ENCODE peak calls at places on chromosomes 4 and X, in six cellular contexts. T, A, M, D, J and E are unnamed samples. For H3K9me3 and H3K4me1, the result is how much of the 10 kb centered on the place peaks cover.

GRCh38 chr4:110586137-110586850 is 36.6 kb downstream of the PITX2 start:
- DNase-seq in T (no peak), A (peak), M (no peak), D (no peak), J (no peak), E (no peak)

GRCh38 chr4:15506464-15506863 is 36.8 kb downstream of the CC2D2A start:
- DNase-seq in T (no peak), A (peak), M (no peak), D (no peak), J (no peak), E (no peak)

GRCh38 chrX:108209006-108209554 is 117.5 kb downstream of the ATG4A start:
- DNase-seq in T (no peak), A (no peak), M (no peak), D (no peak), J (no peak), E (no peak)

GRCh38 chrX:139803224-139803623 is 95.3 kb upstream of the MCF2 start:
- DNase-seq in T (no peak), A (no peak), M (no peak), D (no peak), J (no peak), E (no peak)

GRCh38 chrX:25524150-25524549 is 508.4 kb upstream of the ARX start:
- DNase-seq in T (no peak), A (no peak), M (no peak), D (no peak), J (no peak), E (no peak)

GRCh38 chrX:18548996-18549395 is 122.9 kb downstream of the RS1 start:
- DNase-seq in T (no peak), A (peak), M (no peak), D (no peak), J (no peak), E (no peak)

GRCh38 chr4:2962614-2963184 is 507 bp downstream of the NOP14 start:
- DNase-seq in T (no peak), A (peak), M (peak), D (peak), J (no peak), E (no peak)

GRCh38 chr4:2260336-2261109 is 1.4 kb downstream of the MXD4 start:
- DNase-seq in T (peak), A (no peak), M (peak), D (peak), J (peak), E (peak)

GRCh38 chr4:5164221-5164912 is 113.1 kb downstream of the STK32B start:
- DNase-seq in T (no peak), A (no peak), M (no peak), D (no peak), J (no peak), E (no peak)

GRCh38 chr4:140113653-140114052 is 40.3 kb downstream of the MAML3 start:
- DNase-seq in T (no peak), A (no peak), M (no peak), D (no peak), J (no peak), E (no peak)

GRCh38 chr4:108830509-108831244 is 67.8 kb upstream of the ETNPPL start:
- DNase-seq in T (no peak), A (no peak), M (peak), D (no peak), J (no peak), E (no peak)

GRCh38 chr4:156109943-156110925 is 156.6 kb upstream of the CTSO start:
- DNase-seq in T (no peak), A (peak), M (no peak), D (no peak), J (peak), E (no peak)

GRCh38 chr4:72376901-72377300 is 192.1 kb downstream of the ADAMTS3 start:
- DNase-seq in T (no peak), A (no peak), M (no peak), D (no peak), J (no peak), E (no peak)

GRCh38 chrX:72330131-72330530 is 24.4 kb upstream of the CITED1 start:
- DNase-seq in T (no peak), A (no peak), M (no peak), D (no peak), J (no peak), E (no peak)

GRCh38 chrX:10990418-10990817 is 120.7 kb upstream of the HCCS start:
- DNase-seq in T (no peak), A (no peak), M (no peak), D (no peak), J (no peak), E (no peak)

GRCh38 chr4:76856183-76856969 is 41.6 kb downstream of the SOWAHB start:
- DNase-seq in T (no peak), A (peak), M (peak), D (no peak), J (no peak), E (no peak)

GRCh38 chrX:30261012-30261411 is 14.1 kb downstream of the MAGEB1 start:
- DNase-seq in T (no peak), A (no peak), M (no peak), D (no peak), J (no peak), E (no peak)

GRCh38 chr4:8144359-8144758 is 14.3 kb downstream of the ABLIM2 start:
- DNase-seq in T (no peak), A (no peak), M (no peak), D (no peak), J (peak), E (no peak)

GRCh38 chrX:153414838-153415552 is 3.7 kb downstream of the ZFP92 start:
- DNase-seq in T (no peak), A (no peak), M (no peak), D (no peak), J (no peak), E (no peak)
- H3K9me3 ChIP-seq in T (under half), A (under half), M (under half), D (under half), J (under half), E (under half)

GRCh38 chr4:82192153-82192552 is 181.6 kb downstream of the HNRNPD start:
- DNase-seq in T (no peak), A (no peak), M (no peak), D (no peak), J (no peak), E (no peak)
- H3K4me1 ChIP-seq in T (under half), A (under half), M (under half), D (under half), J (under half), E (under half)

DNA sequence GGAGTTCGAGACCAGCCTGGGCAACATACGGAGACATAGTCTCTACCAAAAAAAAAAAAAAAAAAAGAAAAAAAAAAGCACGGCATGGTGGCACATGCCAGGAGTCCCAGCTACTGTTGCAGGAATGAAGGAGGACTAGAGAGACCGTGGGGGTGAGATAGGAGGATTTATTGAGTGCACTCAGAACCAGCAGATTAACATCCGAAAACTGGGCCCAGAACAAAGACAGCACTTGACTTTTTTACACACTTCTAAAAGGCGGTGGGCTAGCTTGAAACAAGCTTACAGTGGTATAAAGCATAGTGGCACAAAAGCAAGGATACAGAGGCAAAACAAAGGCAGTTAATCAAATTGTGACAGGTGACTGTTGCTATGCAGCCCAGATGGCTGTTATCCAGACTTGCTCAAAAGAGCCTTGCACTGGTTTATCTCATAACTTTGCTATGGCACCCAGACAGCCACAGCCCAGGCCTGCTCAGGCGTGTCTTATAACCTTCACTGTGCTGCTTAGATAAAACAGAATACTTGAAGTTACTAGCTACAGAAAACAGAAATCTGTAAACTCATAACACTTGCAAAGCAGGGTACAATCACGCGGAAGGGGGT is 10.0 kb upstream of the PI4K2B start:
- DNase-seq in T (no peak), A (peak), M (no peak), D (no peak), J (peak), E (no peak)
- H3K9me3 ChIP-seq in T (under half), A (under half), M (under half), D (under half), J (half or more), E (under half)

GRCh38 chr4:177010421-177010820 is 217.7 kb upstream of the VEGFC start:
- DNase-seq in T (no peak), A (peak), M (no peak), D (no peak), J (no peak), E (no peak)
- H3K4me1 ChIP-seq in T (under half), A (under half), M (under half), D (under half), J (under half), E (under half)

GRCh38 chr4:116018831-116019230 is 905.4 kb upstream of the NDST4 start:
- DNase-seq in T (no peak), A (no peak), M (no peak), D (no peak), J (no peak), E (no peak)

GRCh38 chr4:116015062-116015461 is 901.6 kb upstream of the NDST4 start:
- DNase-seq in T (no peak), A (no peak), M (no peak), D (no peak), J (no peak), E (no peak)

GRCh38 chr4:116020141-116020722 is 906.8 kb upstream of the NDST4 start:
- DNase-seq in T (no peak), A (no peak), M (no peak), D (no peak), J (no peak), E (no peak)

GRCh38 chr4:116015549-116015948 is 902.1 kb upstream of the NDST4 start:
- DNase-seq in T (no peak), A (no peak), M (no peak), D (no peak), J (no peak), E (no peak)

GRCh38 chr4:116016201-116016600 is 902.8 kb upstream of the NDST4 start:
- DNase-seq in T (no peak), A (peak), M (no peak), D (no peak), J (no peak), E (no peak)
- H3K9me3 ChIP-seq in T (under half), A (under half), M (under half), D (under half), J (half or more), E (under half)

GRCh38 chrX:38069991-38070390 is 63.6 kb downstream of the SYTL5 start:
- DNase-seq in T (no peak), A (no peak), M (no peak), D (no peak), J (no peak), E (no peak)
- H3K4me1 ChIP-seq in T (under half), A (under half), M (under half), D (under half), J (under half), E (under half)